ENCODE peak calls at places on chromosomes 12 and 14, in seven cellular contexts. B, I, S, Z, X, F and D are unnamed samples.

GRCh38 chr14:48323655-48324054 is 648.2 kb upstream of the MDGA2 start:
- DNase-seq in B (no peak), X (peak; percentile 5), S (peak; percentile 0), F (no peak), Z (no peak), I (peak; percentile 1), D (no peak)

GRCh38 chr14:48575772-48576171 is 900.4 kb upstream of the MDGA2 start:
- DNase-seq in I (no peak), X (no peak), F (no peak), B (no peak), Z (no peak), S (no peak), D (no peak)

GRCh38 chr12:75986001-75986739 is 45.4 kb downstream of the PHLDA1 start:
- DNase-seq in F (no peak), B (no peak), I (no peak), X (no peak), Z (no peak), S (no peak), D (no peak)

GRCh38 chr12:119334459-119335170 is at the start of gene CCDC60:
- DNase-seq in B (no peak), S (no peak), I (no peak), F (no peak), X (no peak), Z (no peak), D (no peak)

GRCh38 chr14:90717916-90718315 is 98.3 kb downstream of the TTC7B start:
- DNase-seq in Z (peak; percentile 14), B (no peak), F (no peak), S (peak; percentile 53), X (peak; percentile 14), I (peak; percentile 53), D (no peak)

GRCh38 chr12:40382217-40382616 is 157.4 kb downstream of the LRRK2 start:
- DNase-seq in S (no peak), Z (no peak), B (no peak), I (no peak), X (no peak), F (no peak), D (no peak)

GRCh38 chr14:104106471-104106991 is 21.0 kb downstream of the ASPG start:
- DNase-seq in F (no peak), B (no peak), Z (no peak), X (no peak), I (no peak), S (no peak), D (no peak)

GRCh38 chr14:105204206-105204930 is 23.3 kb upstream of the NUDT14 start:
- DNase-seq in X (no peak), Z (peak; percentile 29), B (no peak), S (peak; percentile 33), F (no peak), I (peak; percentile 11), D (no peak)

GRCh38 chr12:19450362-19450761 is 11.1 kb downstream of the AEBP2 start:
- DNase-seq in S (no peak), B (no peak), I (no peak), F (no peak), X (peak; percentile 18), Z (no peak), D (no peak)

GRCh38 chr12:95880895-95881294 is 22.1 kb downstream of the SNRPF start:
- DNase-seq in Z (no peak), F (no peak), I (no peak), X (no peak), S (no peak), B (no peak), D (no peak)

GRCh38 chr14:80388980-80389711 is 177.8 kb upstream of the DIO2 start:
- DNase-seq in I (peak; percentile 58), F (peak; percentile 76), X (peak; percentile 75), S (peak; percentile 74), Z (peak; percentile 92), B (no peak), D (no peak)

GRCh38 chr12:121800694-121801600 is 2.9 kb upstream of the SETD1B start:
- DNase-seq in B (peak; percentile 76), X (peak; percentile 70), I (peak; percentile 86), F (peak; percentile 62), Z (peak; percentile 82), S (peak; percentile 82), D (peak; percentile 86)

GRCh38 chr14:32906672-32907071 is 32.0 kb upstream of the NPAS3 start:
- DNase-seq in B (no peak), I (no peak), X (no peak), F (no peak), Z (no peak), S (no peak), D (no peak)

GRCh38 chr12:54390668-54391551 is 6.4 kb upstream of the ZNF385A start:
- DNase-seq in I (no peak), F (no peak), B (no peak), Z (no peak), X (no peak), S (no peak), D (no peak)

GRCh38 chr12:125256537-125256936 is 191.3 kb downstream of the AACS start:
- DNase-seq in Z (no peak), F (no peak), I (no peak), S (no peak), X (no peak), B (no peak), D (no peak)

GRCh38 chr12:67893003-67893402 is 96.2 kb upstream of the IFNG-AS1 start:
- DNase-seq in F (no peak), Z (no peak), X (no peak), B (no peak), I (no peak), S (no peak), D (no peak)

GRCh38 chr12:51192284-51192671 is 19.3 kb upstream of the TFCP2 start:
- DNase-seq in X (no peak), Z (no peak), S (no peak), I (no peak), B (no peak), F (no peak), D (no peak)

GRCh38 chr12:6943719-6944380 is at the start of the genes C12orf57 and RNU7-1:
- DNase-seq in B (peak; percentile 75), X (peak; percentile 85), F (peak; percentile 77), I (no peak), S (peak; percentile 93), Z (no peak), D (peak; percentile 86)

GRCh38 chr12:124484526-124484953 is 82.9 kb downstream of the NCOR2 start:
- DNase-seq in I (no peak), X (no peak), S (no peak), Z (no peak), F (no peak), B (no peak), D (no peak)

GRCh38 chr12:52434760-52435530 is 774 bp upstream of the KRT75 start:
- DNase-seq in I (no peak), Z (no peak), X (no peak), F (no peak), B (no peak), S (peak; percentile 34), D (no peak)

GRCh38 chr14:101918125-101918989 is 46.0 kb upstream of the DYNC1H1 start:
- DNase-seq in B (no peak), X (no peak), F (no peak), Z (no peak), S (no peak), I (peak; percentile 7), D (no peak)

GRCh38 chr12:112126916-112127315 is 1.6 kb downstream of the TRAFD1 start:
- DNase-seq in S (no peak), Z (peak; percentile 30), I (peak; percentile 17), F (no peak), X (no peak), B (no peak), D (no peak)
- H3K4me3 ChIP-seq in S (peak overlapping the region; percentile 1), Z (peak overlapping the region; percentile 40), I (peak overlapping the region; percentile 98), F (peak overlapping the region; percentile 97), X (no peak overlapping the region), B (peak overlapping the region; percentile 86), D (no peak overlapping the region)

GRCh38 chr14:53147208-53147607 is 5.9 kb downstream of the DDHD1 start:
- DNase-seq in B (no peak), Z (no peak), S (no peak), F (no peak), I (no peak), X (no peak), D (no peak)

GRCh38 chr14:53144244-53144643 is 8.9 kb downstream of the DDHD1 start:
- DNase-seq in X (no peak), S (no peak), F (no peak), B (no peak), Z (no peak), I (no peak), D (no peak)

GRCh38 chr14:53147893-53148292 is 5.2 kb downstream of the DDHD1 start:
- DNase-seq in X (no peak), I (no peak), B (no peak), Z (no peak), S (no peak), F (no peak), D (no peak)

GRCh38 chr14:53148612-53149202 is 4.4 kb downstream of the DDHD1 start:
- DNase-seq in F (no peak), X (no peak), S (peak; percentile 10), I (no peak), B (no peak), Z (no peak), D (no peak)

DNA sequence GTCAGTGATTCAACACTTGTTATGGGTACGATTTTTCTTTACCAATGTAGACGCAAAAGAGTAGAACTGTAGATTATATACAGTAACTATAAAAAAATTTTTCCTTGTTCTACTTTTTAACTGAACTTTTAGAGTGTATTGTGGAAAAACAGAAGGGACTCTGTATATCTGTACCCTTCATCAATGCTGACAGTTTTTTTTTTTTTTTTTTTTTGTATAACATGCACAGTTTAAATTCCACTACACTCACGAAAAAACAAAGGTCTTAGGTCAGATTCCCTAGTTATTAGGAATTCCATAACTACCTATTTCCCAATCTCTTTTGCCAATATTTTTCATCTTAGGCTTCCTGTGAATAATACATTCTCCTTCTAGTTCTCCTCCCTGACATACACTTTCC is 6.4 kb downstream of the DDHD1 start:
- DNase-seq in S (no peak), F (no peak), I (no peak), B (no peak), Z (no peak), X (no peak), D (no peak)
- H3K4me3 ChIP-seq in S (no peak overlapping the region), F (no peak overlapping the region), I (no peak overlapping the region), B (no peak overlapping the region), Z (no peak overlapping the region), X (no peak overlapping the region), D (no peak overlapping the region)

GRCh38 chr12:49228653-49229052 is 36.2 kb upstream of the TUBA1C start:
- DNase-seq in Z (no peak), I (no peak), F (no peak), B (no peak), S (no peak), X (no peak), D (no peak)
- H3K4me3 ChIP-seq in Z (no peak overlapping the region), I (no peak overlapping the region), F (no peak overlapping the region), B (no peak overlapping the region), S (no peak overlapping the region), X (no peak overlapping the region), D (no peak overlapping the region)

GRCh38 chr12:108335349-108336119 is 3.6 kb downstream of the CMKLR1 start:
- DNase-seq in I (no peak), X (no peak), Z (no peak), B (no peak), S (no peak), F (no peak), D (no peak)

GRCh38 chr12:108340037-108340436 is 926 bp upstream of the CMKLR1 start:
- DNase-seq in Z (no peak), I (no peak), B (peak; percentile 81), X (no peak), F (no peak), S (no peak), D (peak; percentile 71)

GRCh38 chr12:108333898-108334699 is 5.0 kb downstream of the CMKLR1 start:
- DNase-seq in B (no peak), S (peak; percentile 57), F (no peak), Z (no peak), X (peak; percentile 53), I (no peak), D (no peak)

GRCh38 chr12:108338915-108339657 is at the start of gene CMKLR1:
- DNase-seq in Z (no peak), B (peak; percentile 71), S (no peak), X (no peak), I (no peak), F (no peak), D (peak; percentile 80)

GRCh38 chr12:108337235-108338223 is 1.6 kb downstream of the CMKLR1 start:
- DNase-seq in X (peak; percentile 42), Z (no peak), B (peak; percentile 52), I (peak; percentile 9), S (peak; percentile 26), F (no peak), D (no peak)
- H3K4me3 ChIP-seq in X (no peak overlapping the region), Z (no peak overlapping the region), B (peak overlapping the region; percentile 56), I (no peak overlapping the region), S (no peak overlapping the region), F (no peak overlapping the region), D (peak overlapping the region; percentile 40)